ENCODE peak calls at places on chromosomes 13 and 19, in nine cellular contexts. T is A549; N is breast epithelium; U is naive thymus-derived CD4-positive, alpha-beta T cell; Q is GM23248; R is uterus; J is tibial artery; O is CD8-positive, alpha-beta memory T cell; E is IMR-90. Z is an unnamed sample.

GRCh38 chr19:45154064-45154827 is 6.5 kb downstream of the NKPD1 start:
- DNase-seq in T (peak), N (no peak), U (no peak), Q (peak), R (no peak), J (no peak), O (no peak), E (peak), Z (peak)

GRCh38 chr19:18503971-18504885 is 17.6 kb downstream of the ELL start:
- DNase-seq in T (peak), N (no peak), U (no peak), Q (no peak), R (no peak), J (no peak), O (no peak), E (no peak), Z (no peak)

GRCh38 chr19:35959040-35959967 is 23.1 kb downstream of the LRFN3 start:
- DNase-seq in T (no peak), N (no peak), U (peak), Q (peak), R (peak), J (no peak), O (peak), E (no peak), Z (no peak)

GRCh38 chr13:30837227-30838159 is 68.6 kb upstream of the MEDAG start:
- DNase-seq in T (no peak), N (no peak), U (no peak), Q (no peak), R (no peak), J (no peak), O (no peak), E (no peak), Z (no peak)

GRCh38 chr13:20118268-20119140 is 42.3 kb downstream of the GJA3 start:
- DNase-seq in T (peak), N (no peak), U (peak), Q (peak), R (peak), J (no peak), O (no peak), E (no peak), Z (no peak)

GRCh38 chr13:103965506-103966243 is 899.5 kb upstream of the SLC10A2 start:
- DNase-seq in T (no peak), N (no peak), U (no peak), Q (no peak), R (no peak), J (no peak), O (no peak), E (no peak), Z (no peak)

GRCh38 chr13:113084943-113085540 is 20.5 kb upstream of the F7 start:
- DNase-seq in T (no peak), N (no peak), U (no peak), Q (no peak), R (no peak), J (no peak), O (no peak), E (no peak), Z (no peak)

GRCh38 chr19:52520013-52520412 is 7.5 kb upstream of the ZNF808 start:
- DNase-seq in T (no peak), N (no peak), U (no peak), Q (no peak), R (no peak), J (no peak), O (no peak), E (no peak), Z (no peak)

GRCh38 chr19:17553256-17553655 is 2.2 kb upstream of the COLGALT1 start:
- DNase-seq in T (no peak), N (no peak), U (no peak), Q (peak), R (peak), J (peak), O (no peak), E (peak), Z (peak)

GRCh38 chr13:39765801-39766463 is 110.5 kb downstream of the COG6 start:
- DNase-seq in T (peak), N (no peak), U (no peak), Q (peak), R (peak), J (peak), O (no peak), E (no peak), Z (no peak)

GRCh38 chr19:16461630-16462051 is 10.1 kb downstream of the EPS15L1 start:
- DNase-seq in T (no peak), N (no peak), U (no peak), Q (no peak), R (no peak), J (no peak), O (no peak), E (no peak), Z (no peak)

GRCh38 chr19:45924891-45925447 is 10.4 kb upstream of the NANOS2 start:
- DNase-seq in T (no peak), N (no peak), U (no peak), Q (no peak), R (no peak), J (no peak), O (no peak), E (no peak), Z (no peak)

GRCh38 chr13:100550433-100550832 is 38.2 kb downstream of the GGACT start:
- DNase-seq in T (no peak), N (no peak), U (no peak), Q (peak), R (peak), J (no peak), O (no peak), E (peak), Z (peak)

GRCh38 chr13:29936051-29936813 is 85.8 kb upstream of the UBL3 start:
- DNase-seq in T (no peak), N (no peak), U (no peak), Q (no peak), R (no peak), J (no peak), O (peak), E (no peak), Z (no peak)

GRCh38 chr19:54464624-54465266 is 1.2 kb upstream of the LENG9 start:
- DNase-seq in T (peak), N (peak), U (peak), Q (peak), R (peak), J (peak), O (peak), E (peak), Z (peak)

GRCh38 chr19:41994521-41994971 is 516 bp upstream of the ATP1A3 start:
- DNase-seq in T (no peak), N (no peak), U (no peak), Q (no peak), R (no peak), J (no peak), O (no peak), E (no peak), Z (no peak)

GRCh38 chr13:76783798-76784197 is 102.4 kb downstream of the KCTD12 start:
- DNase-seq in T (no peak), N (no peak), U (no peak), Q (no peak), R (no peak), J (no peak), O (no peak), E (no peak), Z (no peak)

GRCh38 chr19:48501446-48501960 is 10.1 kb downstream of the LMTK3 start:
- DNase-seq in T (no peak), N (no peak), U (peak), Q (no peak), R (no peak), J (no peak), O (peak), E (no peak), Z (no peak)

GRCh38 chr13:44068737-44069136 is 189.0 kb downstream of the LACC1 start:
- DNase-seq in T (peak), N (no peak), U (no peak), Q (peak), R (no peak), J (no peak), O (no peak), E (peak), Z (peak)

GRCh38 chr19:10195199-10195519 is 406 bp upstream of the DNMT1 start:
- DNase-seq in T (no peak), N (no peak), U (no peak), Q (no peak), R (no peak), J (no peak), O (no peak), E (no peak), Z (no peak)

GRCh38 chr13:97223711-97224461 is 1.8 kb downstream of the MBNL2 start:
- DNase-seq in T (peak), N (no peak), U (no peak), Q (peak), R (peak), J (peak), O (peak), E (peak), Z (peak)

GRCh38 chr13:35797244-35797643 is 320.8 kb upstream of the MAB21L1 start:
- DNase-seq in T (no peak), N (no peak), U (no peak), Q (no peak), R (no peak), J (no peak), O (no peak), E (no peak), Z (no peak)
- H3K27ac ChIP-seq in T (no peak), N (peak), U (no peak), Q (no peak), R (no peak), J (no peak), O (no peak), E (no peak), Z (no peak)

DNA sequence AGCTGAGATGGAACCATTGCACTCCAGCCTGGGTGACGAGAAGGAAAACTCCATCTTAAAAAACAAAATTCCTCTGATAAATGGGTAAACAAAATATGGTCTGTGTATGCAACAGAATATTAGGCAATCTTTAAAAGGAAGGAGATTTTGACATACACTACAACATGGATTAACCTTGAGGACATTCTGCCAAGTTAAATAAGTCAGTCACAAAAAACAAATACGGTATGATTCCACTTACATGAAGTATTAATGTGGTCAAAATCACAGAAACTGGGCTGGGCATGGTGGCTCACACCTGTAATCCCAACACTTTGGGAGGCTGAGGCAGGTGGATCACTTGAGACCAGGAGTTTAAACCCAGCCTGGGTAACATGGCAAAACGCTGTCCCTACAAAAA is 3.0 kb upstream of the ZNF444 start:
- DNase-seq in T (no peak), N (no peak), U (no peak), Q (no peak), R (no peak), J (no peak), O (no peak), E (no peak), Z (no peak)
- H3K27ac ChIP-seq in T (no peak), N (peak), U (no peak), Q (no peak), R (no peak), J (no peak), O (no peak), E (no peak), Z (no peak)

DNA sequence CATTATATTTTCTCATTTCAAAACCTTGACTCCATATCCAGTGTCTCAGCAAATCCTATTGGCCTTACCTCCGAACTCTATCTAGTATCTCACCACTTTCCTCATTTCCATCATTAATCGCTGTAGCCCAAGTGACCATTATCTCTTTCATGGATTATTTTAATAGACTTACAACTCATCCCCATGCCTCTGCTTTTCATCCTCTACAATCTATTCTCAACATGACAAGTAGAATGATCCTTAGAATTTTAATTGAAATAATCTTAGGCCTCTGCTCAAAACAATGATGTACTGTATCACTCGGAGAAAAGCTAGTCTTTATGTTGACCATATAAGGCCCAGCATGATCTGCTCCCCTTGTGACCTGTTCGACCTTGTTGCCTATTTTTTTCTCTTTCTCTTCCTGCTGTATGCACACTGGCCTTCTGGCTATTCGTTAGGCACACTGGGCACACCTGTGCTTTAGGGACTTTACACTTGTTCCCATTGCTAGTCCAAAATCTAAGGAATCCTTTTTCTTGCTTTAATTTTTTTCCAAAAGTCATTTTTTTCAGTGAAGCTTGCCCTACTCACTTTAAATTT is 21.4 kb downstream of the DNAJC15 start:
- DNase-seq in T (no peak), N (no peak), U (no peak), Q (no peak), R (no peak), J (no peak), O (no peak), E (no peak), Z (no peak)
- H3K27ac ChIP-seq in T (peak), N (peak), U (peak), Q (no peak), R (no peak), J (no peak), O (no peak), E (no peak), Z (no peak)

DNA sequence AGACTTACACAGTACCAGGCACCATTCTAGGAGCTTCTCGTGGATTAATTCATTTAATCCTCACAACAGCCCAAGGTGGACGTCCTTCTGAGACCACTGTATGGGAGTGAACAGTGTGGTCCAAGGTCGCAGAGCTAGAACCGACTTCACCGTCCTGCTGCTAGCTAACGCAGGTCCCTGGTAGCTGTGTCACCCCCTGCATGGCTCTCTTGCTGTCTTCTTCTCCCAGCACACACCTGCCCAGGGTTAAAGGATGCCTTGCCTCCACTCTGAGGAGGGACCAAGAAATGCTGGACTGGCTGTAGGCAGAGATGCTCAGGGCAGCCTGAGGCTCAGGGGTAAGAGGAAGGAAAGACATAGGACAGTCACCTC is 3.0 kb downstream of the AKT2 start:
- DNase-seq in T (no peak), N (no peak), U (no peak), Q (no peak), R (no peak), J (no peak), O (no peak), E (no peak), Z (no peak)
- H3K27ac ChIP-seq in T (no peak), N (no peak), U (no peak), Q (peak), R (no peak), J (no peak), O (no peak), E (no peak), Z (no peak)

GRCh38 chr19:29293736-29294342 is 80.9 kb upstream of the UQCRFS1 start:
- DNase-seq in T (no peak), N (no peak), U (no peak), Q (peak), R (no peak), J (no peak), O (no peak), E (no peak), Z (no peak)
- H3K27ac ChIP-seq in T (no peak), N (no peak), U (no peak), Q (peak), R (no peak), J (no peak), O (no peak), E (no peak), Z (no peak)

DNA sequence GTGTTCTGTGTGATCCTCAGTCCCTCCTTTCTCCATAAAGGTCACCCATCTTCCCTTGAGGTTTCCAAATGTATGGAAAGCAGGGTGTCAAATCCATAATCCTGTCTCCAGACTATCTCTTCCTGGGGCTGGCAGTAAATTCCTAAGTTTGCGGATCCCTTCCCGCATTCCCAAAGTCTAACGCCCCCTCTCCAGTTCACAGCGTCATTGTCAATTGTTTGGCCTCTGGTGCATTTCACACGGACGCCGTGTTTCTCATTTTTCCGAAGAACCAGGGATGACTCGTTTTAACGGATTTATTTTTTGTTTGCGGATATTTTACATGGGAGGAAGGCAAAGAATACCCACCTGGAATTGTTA is 32.6 kb downstream of the ZNF136 start:
- DNase-seq in T (no peak), N (no peak), U (no peak), Q (peak), R (no peak), J (no peak), O (no peak), E (no peak), Z (no peak)
- H3K27ac ChIP-seq in T (no peak), N (peak), U (peak), Q (no peak), R (peak), J (peak), O (no peak), E (no peak), Z (no peak)

GRCh38 chr13:37869756-37870488 is at the start of gene TRPC4:
- DNase-seq in T (peak), N (no peak), U (no peak), Q (peak), R (peak), J (peak), O (no peak), E (peak), Z (peak)

GRCh38 chr13:37868691-37869505 is 674 bp downstream of the TRPC4 start:
- DNase-seq in T (no peak), N (no peak), U (no peak), Q (peak), R (no peak), J (no peak), O (no peak), E (peak), Z (peak)

GRCh38 chr13:37869506-37869755 is 141 bp downstream of the TRPC4 start:
- DNase-seq in T (no peak), N (no peak), U (no peak), Q (no peak), R (no peak), J (no peak), O (no peak), E (no peak), Z (no peak)

GRCh38 chr13:37870489-37870845 is 895 bp upstream of the TRPC4 start:
- DNase-seq in T (no peak), N (no peak), U (no peak), Q (no peak), R (no peak), J (no peak), O (no peak), E (no peak), Z (no peak)

DNA sequence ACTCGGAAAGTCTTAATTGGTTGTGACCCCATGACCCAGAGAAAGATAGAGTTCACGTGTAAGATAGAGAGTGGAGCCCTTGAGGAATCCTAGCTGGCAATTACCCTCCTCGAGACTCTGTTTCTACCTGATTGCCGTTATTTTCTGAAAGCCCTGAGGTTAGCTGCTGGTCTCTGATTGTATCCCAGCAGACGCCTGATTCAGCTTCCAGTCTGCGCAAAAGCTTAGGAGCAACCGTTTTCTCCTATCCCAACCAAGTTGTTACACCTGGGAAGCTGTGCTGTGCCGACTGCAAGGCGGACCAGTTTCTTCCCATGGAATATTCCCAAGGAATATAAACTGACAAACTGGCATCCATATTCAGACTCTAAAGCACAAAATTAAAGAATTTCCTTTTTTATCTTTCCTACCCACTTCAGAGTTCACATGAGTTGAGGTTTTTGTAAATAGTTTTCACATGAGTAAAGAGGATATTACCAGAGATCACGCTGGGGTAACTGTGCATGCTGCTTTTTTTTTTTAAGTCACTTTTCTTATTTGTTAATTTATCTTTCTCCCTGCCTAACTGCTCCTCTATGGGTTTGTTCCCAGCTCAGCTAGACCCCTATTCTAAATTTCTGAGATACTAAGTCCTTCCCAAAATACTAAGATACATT is 1.5 kb upstream of the TRPC4 start:
- DNase-seq in T (no peak), N (no peak), U (no peak), Q (peak), R (no peak), J (no peak), O (no peak), E (peak), Z (peak)
- H3K27ac ChIP-seq in T (no peak), N (no peak), U (no peak), Q (peak), R (peak), J (peak), O (no peak), E (peak), Z (peak)

GRCh38 chr19:58516246-58516836 is 3.3 kb downstream of the ZBTB45 start:
- DNase-seq in T (no peak), N (no peak), U (no peak), Q (no peak), R (no peak), J (no peak), O (no peak), E (no peak), Z (no peak)
- H3K27ac ChIP-seq in T (no peak), N (no peak), U (no peak), Q (no peak), R (no peak), J (no peak), O (no peak), E (no peak), Z (no peak)

DNA sequence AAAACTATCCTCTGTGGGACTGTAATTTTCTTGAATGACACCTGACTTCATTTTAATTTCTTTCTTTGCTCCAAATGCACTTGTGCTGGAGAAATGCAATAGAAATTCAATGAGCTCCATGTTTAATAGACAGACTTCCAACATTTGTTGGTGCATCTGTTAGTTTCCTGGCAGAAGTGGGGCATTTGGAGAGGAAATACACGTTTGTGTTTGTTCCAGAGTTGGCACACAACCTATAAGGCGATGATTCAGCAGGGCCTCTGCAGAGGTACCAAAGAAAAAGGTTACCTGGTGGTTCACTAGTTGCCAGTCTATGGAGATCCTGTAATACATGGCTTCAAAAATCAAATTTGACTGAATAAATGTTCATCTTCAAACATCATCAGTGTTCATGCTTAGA is 21.7 kb upstream of the OBI1 start:
- DNase-seq in T (no peak), N (no peak), U (no peak), Q (no peak), R (no peak), J (no peak), O (no peak), E (no peak), Z (no peak)
- H3K27ac ChIP-seq in T (no peak), N (no peak), U (no peak), Q (no peak), R (no peak), J (no peak), O (no peak), E (no peak), Z (no peak)

Z was measured in brain microvascular endothelial cell.